ENCODE peak calls at places on chromosomes 13 and 19, in seven cellular contexts. One of them, this sample, is unnamed.

GRCh38 chr13:106593131-106593530 is 25.2 kb upstream of the ARGLU1 start:
- DNase-seq in erythroblast: no peak
- DNase-seq in H54: no peak
- DNase-seq in stimulated activated CD4-positive, alpha-beta T cell treated with anti-CD3 and anti-CD28 coated beads, Interleukin-2, amount 100 ng/mL, for 48 hours: no peak
- DNase-seq in HFF-Myc: no peak
- DNase-seq in HT1080: no peak
- DNase-seq in neural crest cell: no peak
- DNase-seq in this sample: no peak

GRCh38 chr19:53772943-53773342 is 51.2 kb downstream of the NLRP12 start:
- DNase-seq in erythroblast: peak; percentile 66
- DNase-seq in H54: peak; percentile 66
- DNase-seq in stimulated activated CD4-positive, alpha-beta T cell treated with anti-CD3 and anti-CD28 coated beads, Interleukin-2, amount 100 ng/mL, for 48 hours: peak; percentile 47
- DNase-seq in HFF-Myc: peak; percentile 30
- DNase-seq in HT1080: peak; percentile 12
- DNase-seq in neural crest cell: peak; percentile 66
- DNase-seq in this sample: peak; percentile 68

GRCh38 chr19:10390652-10391286 is 10.4 kb upstream of the TYK2 start:
- DNase-seq in erythroblast: peak; percentile 91
- DNase-seq in H54: peak; percentile 65
- DNase-seq in stimulated activated CD4-positive, alpha-beta T cell treated with anti-CD3 and anti-CD28 coated beads, Interleukin-2, amount 100 ng/mL, for 48 hours: peak; percentile 68
- DNase-seq in HFF-Myc: no peak
- DNase-seq in HT1080: peak; percentile 50
- DNase-seq in neural crest cell: peak; percentile 77
- DNase-seq in this sample: peak; percentile 77

GRCh38 chr19:41696402-41697197 is 8.5 kb upstream of the CEACAM7 start:
- DNase-seq in erythroblast: no peak
- DNase-seq in H54: no peak
- DNase-seq in stimulated activated CD4-positive, alpha-beta T cell treated with anti-CD3 and anti-CD28 coated beads, Interleukin-2, amount 100 ng/mL, for 48 hours: no peak
- DNase-seq in HFF-Myc: no peak
- DNase-seq in HT1080: no peak
- DNase-seq in neural crest cell: no peak
- DNase-seq in this sample: peak; percentile 12

GRCh38 chr13:50713849-50714248 is 129.6 kb downstream of the DLEU7 start:
- DNase-seq in erythroblast: no peak
- DNase-seq in H54: peak; percentile 6
- DNase-seq in stimulated activated CD4-positive, alpha-beta T cell treated with anti-CD3 and anti-CD28 coated beads, Interleukin-2, amount 100 ng/mL, for 48 hours: no peak
- DNase-seq in HFF-Myc: peak; percentile 37
- DNase-seq in HT1080: peak; percentile 97
- DNase-seq in neural crest cell: no peak
- DNase-seq in this sample: no peak

GRCh38 chr19:35977446-35978222 is 17.4 kb upstream of the SDHAF1 start:
- DNase-seq in erythroblast: no peak
- DNase-seq in H54: no peak
- DNase-seq in stimulated activated CD4-positive, alpha-beta T cell treated with anti-CD3 and anti-CD28 coated beads, Interleukin-2, amount 100 ng/mL, for 48 hours: peak; percentile 10
- DNase-seq in HFF-Myc: no peak
- DNase-seq in HT1080: peak; percentile 39
- DNase-seq in neural crest cell: no peak
- DNase-seq in this sample: peak; percentile 53

GRCh38 chr19:40005670-40006272 is 8.9 kb downstream of the ZNF546 start:
- DNase-seq in erythroblast: peak; percentile 43
- DNase-seq in H54: no peak
- DNase-seq in stimulated activated CD4-positive, alpha-beta T cell treated with anti-CD3 and anti-CD28 coated beads, Interleukin-2, amount 100 ng/mL, for 48 hours: no peak
- DNase-seq in HFF-Myc: no peak
- DNase-seq in HT1080: no peak
- DNase-seq in neural crest cell: no peak
- DNase-seq in this sample: no peak

GRCh38 chr13:42720116-42720857 is 61.1 kb upstream of the FAM216B start:
- DNase-seq in erythroblast: peak; percentile 9
- DNase-seq in H54: peak; percentile 2
- DNase-seq in stimulated activated CD4-positive, alpha-beta T cell treated with anti-CD3 and anti-CD28 coated beads, Interleukin-2, amount 100 ng/mL, for 48 hours: no peak
- DNase-seq in HFF-Myc: peak; percentile 82
- DNase-seq in HT1080: peak; percentile 93
- DNase-seq in neural crest cell: no peak
- DNase-seq in this sample: peak; percentile 91

GRCh38 chr19:54952591-54953344 is 5.4 kb upstream of the NLRP7 start:
- DNase-seq in erythroblast: no peak
- DNase-seq in H54: peak; percentile 71
- DNase-seq in stimulated activated CD4-positive, alpha-beta T cell treated with anti-CD3 and anti-CD28 coated beads, Interleukin-2, amount 100 ng/mL, for 48 hours: no peak
- DNase-seq in HFF-Myc: no peak
- DNase-seq in HT1080: peak; percentile 67
- DNase-seq in neural crest cell: no peak
- DNase-seq in this sample: no peak

GRCh38 chr13:45219938-45220375 is 19.1 kb upstream of the KCTD4 start:
- DNase-seq in erythroblast: no peak
- DNase-seq in H54: no peak
- DNase-seq in stimulated activated CD4-positive, alpha-beta T cell treated with anti-CD3 and anti-CD28 coated beads, Interleukin-2, amount 100 ng/mL, for 48 hours: no peak
- DNase-seq in HFF-Myc: peak; percentile 79
- DNase-seq in HT1080: peak; percentile 92
- DNase-seq in neural crest cell: no peak
- DNase-seq in this sample: peak; percentile 5

GRCh38 chr13:75178436-75178835 is 303.5 kb downstream of the TBC1D4 start:
- DNase-seq in erythroblast: no peak
- DNase-seq in H54: no peak
- DNase-seq in stimulated activated CD4-positive, alpha-beta T cell treated with anti-CD3 and anti-CD28 coated beads, Interleukin-2, amount 100 ng/mL, for 48 hours: no peak
- DNase-seq in HFF-Myc: no peak
- DNase-seq in HT1080: no peak
- DNase-seq in neural crest cell: no peak
- DNase-seq in this sample: no peak

GRCh38 chr19:41701401-41702075 is 6.9 kb upstream of the CEACAM5 start:
- DNase-seq in erythroblast: peak; percentile 7
- DNase-seq in H54: peak; percentile 35
- DNase-seq in stimulated activated CD4-positive, alpha-beta T cell treated with anti-CD3 and anti-CD28 coated beads, Interleukin-2, amount 100 ng/mL, for 48 hours: no peak
- DNase-seq in HFF-Myc: no peak
- DNase-seq in HT1080: no peak
- DNase-seq in neural crest cell: no peak
- DNase-seq in this sample: peak; percentile 68

GRCh38 chr19:49956113-49956491 is 4.9 kb downstream of the SIGLEC11 start:
- DNase-seq in erythroblast: no peak
- DNase-seq in H54: no peak
- DNase-seq in stimulated activated CD4-positive, alpha-beta T cell treated with anti-CD3 and anti-CD28 coated beads, Interleukin-2, amount 100 ng/mL, for 48 hours: no peak
- DNase-seq in HFF-Myc: no peak
- DNase-seq in HT1080: no peak
- DNase-seq in neural crest cell: no peak
- DNase-seq in this sample: no peak

GRCh38 chr13:27043013-27043412 is 128.6 kb downstream of the USP12 start:
- DNase-seq in erythroblast: peak; percentile 52
- DNase-seq in H54: peak; percentile 67
- DNase-seq in stimulated activated CD4-positive, alpha-beta T cell treated with anti-CD3 and anti-CD28 coated beads, Interleukin-2, amount 100 ng/mL, for 48 hours: no peak
- DNase-seq in HFF-Myc: peak; percentile 96
- DNase-seq in HT1080: peak; percentile 96
- DNase-seq in neural crest cell: no peak
- DNase-seq in this sample: peak; percentile 98

GRCh38 chr19:1833540-1833939 is 14.7 kb downstream of the REXO1 start:
- DNase-seq in erythroblast: no peak
- DNase-seq in H54: no peak
- DNase-seq in stimulated activated CD4-positive, alpha-beta T cell treated with anti-CD3 and anti-CD28 coated beads, Interleukin-2, amount 100 ng/mL, for 48 hours: no peak
- DNase-seq in HFF-Myc: no peak
- DNase-seq in HT1080: no peak
- DNase-seq in neural crest cell: no peak
- DNase-seq in this sample: no peak

GRCh38 chr13:113623491-113624234 is 34.3 kb downstream of the ATP4B start:
- DNase-seq in erythroblast: peak; percentile 44
- DNase-seq in H54: peak; percentile 48
- DNase-seq in stimulated activated CD4-positive, alpha-beta T cell treated with anti-CD3 and anti-CD28 coated beads, Interleukin-2, amount 100 ng/mL, for 48 hours: no peak
- DNase-seq in HFF-Myc: no peak
- DNase-seq in HT1080: no peak
- DNase-seq in neural crest cell: peak; percentile 14
- DNase-seq in this sample: no peak

GRCh38 chr13:48653074-48654054 is at the start of gene CYSLTR2:
- DNase-seq in erythroblast: no peak
- DNase-seq in H54: no peak
- DNase-seq in stimulated activated CD4-positive, alpha-beta T cell treated with anti-CD3 and anti-CD28 coated beads, Interleukin-2, amount 100 ng/mL, for 48 hours: peak; percentile 1
- DNase-seq in HFF-Myc: peak; percentile 56
- DNase-seq in HT1080: peak; percentile 67
- DNase-seq in neural crest cell: no peak
- DNase-seq in this sample: peak; percentile 40

GRCh38 chr19:9498183-9498902 is at the start of gene ZNF560:
- DNase-seq in erythroblast: peak; percentile 8
- DNase-seq in H54: no peak
- DNase-seq in stimulated activated CD4-positive, alpha-beta T cell treated with anti-CD3 and anti-CD28 coated beads, Interleukin-2, amount 100 ng/mL, for 48 hours: peak; percentile 3
- DNase-seq in HFF-Myc: no peak
- DNase-seq in HT1080: peak; percentile 38
- DNase-seq in neural crest cell: no peak
- DNase-seq in this sample: peak; percentile 7

GRCh38 chr19:10927691-10928562 is 512 bp downstream of the YIPF2 start:
- DNase-seq in erythroblast: peak; percentile 57
- DNase-seq in H54: no peak
- DNase-seq in stimulated activated CD4-positive, alpha-beta T cell treated with anti-CD3 and anti-CD28 coated beads, Interleukin-2, amount 100 ng/mL, for 48 hours: no peak
- DNase-seq in HFF-Myc: no peak
- DNase-seq in HT1080: no peak
- DNase-seq in neural crest cell: no peak
- DNase-seq in this sample: peak; percentile 32

GRCh38 chr19:7515471-7516226 is at the start of gene ZNF358:
- DNase-seq in erythroblast: peak; percentile 50
- DNase-seq in H54: peak; percentile 91
- DNase-seq in stimulated activated CD4-positive, alpha-beta T cell treated with anti-CD3 and anti-CD28 coated beads, Interleukin-2, amount 100 ng/mL, for 48 hours: no peak
- DNase-seq in HFF-Myc: no peak
- DNase-seq in HT1080: peak; percentile 33
- DNase-seq in neural crest cell: peak; percentile 71
- DNase-seq in this sample: peak; percentile 82

GRCh38 chr13:71514900-71515598 is 352.0 kb downstream of the DACH1 start:
- DNase-seq in erythroblast: no peak
- DNase-seq in H54: no peak
- DNase-seq in stimulated activated CD4-positive, alpha-beta T cell treated with anti-CD3 and anti-CD28 coated beads, Interleukin-2, amount 100 ng/mL, for 48 hours: no peak
- DNase-seq in HFF-Myc: no peak
- DNase-seq in HT1080: no peak
- DNase-seq in neural crest cell: no peak
- DNase-seq in this sample: no peak

GRCh38 chr13:39952244-39953233 is 297.1 kb downstream of the COG6 start:
- DNase-seq in erythroblast: no peak
- DNase-seq in H54: no peak
- DNase-seq in stimulated activated CD4-positive, alpha-beta T cell treated with anti-CD3 and anti-CD28 coated beads, Interleukin-2, amount 100 ng/mL, for 48 hours: no peak
- DNase-seq in HFF-Myc: peak; percentile 77
- DNase-seq in HT1080: peak; percentile 26
- DNase-seq in neural crest cell: no peak
- DNase-seq in this sample: peak; percentile 29

GRCh38 chr13:97726664-97727235 is 226.7 kb upstream of the IPO5 start:
- DNase-seq in erythroblast: no peak
- DNase-seq in H54: no peak
- DNase-seq in stimulated activated CD4-positive, alpha-beta T cell treated with anti-CD3 and anti-CD28 coated beads, Interleukin-2, amount 100 ng/mL, for 48 hours: no peak
- DNase-seq in HFF-Myc: no peak
- DNase-seq in HT1080: no peak
- DNase-seq in neural crest cell: no peak
- DNase-seq in this sample: no peak

GRCh38 chr19:1161716-1162115 is 12.4 kb downstream of the SBNO2 start:
- DNase-seq in erythroblast: no peak
- DNase-seq in H54: peak; percentile 76
- DNase-seq in stimulated activated CD4-positive, alpha-beta T cell treated with anti-CD3 and anti-CD28 coated beads, Interleukin-2, amount 100 ng/mL, for 48 hours: no peak
- DNase-seq in HFF-Myc: no peak
- DNase-seq in HT1080: no peak
- DNase-seq in neural crest cell: no peak
- DNase-seq in this sample: peak; percentile 37

GRCh38 chr19:33819875-33820781 is 23.5 kb downstream of the KCTD15 start:
- DNase-seq in erythroblast: peak; percentile 81
- DNase-seq in H54: no peak
- DNase-seq in stimulated activated CD4-positive, alpha-beta T cell treated with anti-CD3 and anti-CD28 coated beads, Interleukin-2, amount 100 ng/mL, for 48 hours: peak; percentile 63
- DNase-seq in HFF-Myc: no peak
- DNase-seq in HT1080: peak; percentile 91
- DNase-seq in neural crest cell: peak; percentile 48
- DNase-seq in this sample: no peak

GRCh38 chr13:51370116-51370515 is 30.6 kb downstream of the SERPINE3 start:
- DNase-seq in erythroblast: no peak
- DNase-seq in H54: no peak
- DNase-seq in stimulated activated CD4-positive, alpha-beta T cell treated with anti-CD3 and anti-CD28 coated beads, Interleukin-2, amount 100 ng/mL, for 48 hours: no peak
- DNase-seq in HFF-Myc: no peak
- DNase-seq in HT1080: no peak
- DNase-seq in neural crest cell: no peak
- DNase-seq in this sample: no peak

GRCh38 chr13:40331802-40332201 is 334.6 kb downstream of the FOXO1 start:
- DNase-seq in erythroblast: no peak
- DNase-seq in H54: no peak
- DNase-seq in stimulated activated CD4-positive, alpha-beta T cell treated with anti-CD3 and anti-CD28 coated beads, Interleukin-2, amount 100 ng/mL, for 48 hours: no peak
- DNase-seq in HFF-Myc: no peak
- DNase-seq in HT1080: no peak
- DNase-seq in neural crest cell: no peak
- DNase-seq in this sample: no peak

GRCh38 chr13:20492641-20493040 is 33.0 kb downstream of the CRYL1 start:
- DNase-seq in erythroblast: peak; percentile 44
- DNase-seq in H54: peak; percentile 30
- DNase-seq in stimulated activated CD4-positive, alpha-beta T cell treated with anti-CD3 and anti-CD28 coated beads, Interleukin-2, amount 100 ng/mL, for 48 hours: peak; percentile 39
- DNase-seq in HFF-Myc: no peak
- DNase-seq in HT1080: no peak
- DNase-seq in neural crest cell: peak; percentile 35
- DNase-seq in this sample: peak; percentile 76

GRCh38 chr19:18254546-18255500 is 19.4 kb downstream of the IQCN start:
- DNase-seq in erythroblast: no peak
- DNase-seq in H54: no peak
- DNase-seq in stimulated activated CD4-positive, alpha-beta T cell treated with anti-CD3 and anti-CD28 coated beads, Interleukin-2, amount 100 ng/mL, for 48 hours: no peak
- DNase-seq in HFF-Myc: no peak
- DNase-seq in HT1080: no peak
- DNase-seq in neural crest cell: no peak
- DNase-seq in this sample: peak; percentile 82

GRCh38 chr19:6222884-6223283 is 56.9 kb downstream of the MLLT1 start:
- DNase-seq in erythroblast: no peak
- DNase-seq in H54: no peak
- DNase-seq in stimulated activated CD4-positive, alpha-beta T cell treated with anti-CD3 and anti-CD28 coated beads, Interleukin-2, amount 100 ng/mL, for 48 hours: no peak
- DNase-seq in HFF-Myc: no peak
- DNase-seq in HT1080: no peak
- DNase-seq in neural crest cell: no peak
- DNase-seq in this sample: no peak

GRCh38 chr19:23055501-23055900 is 52.5 kb upstream of the ZNF728 start:
- DNase-seq in erythroblast: no peak
- DNase-seq in H54: no peak
- DNase-seq in stimulated activated CD4-positive, alpha-beta T cell treated with anti-CD3 and anti-CD28 coated beads, Interleukin-2, amount 100 ng/mL, for 48 hours: no peak
- DNase-seq in HFF-Myc: no peak
- DNase-seq in HT1080: no peak
- DNase-seq in neural crest cell: no peak
- DNase-seq in this sample: no peak

GRCh38 chr19:34416021-34416545 is 11.9 kb downstream of the PDCD2L start:
- DNase-seq in erythroblast: no peak
- DNase-seq in H54: no peak
- DNase-seq in stimulated activated CD4-positive, alpha-beta T cell treated with anti-CD3 and anti-CD28 coated beads, Interleukin-2, amount 100 ng/mL, for 48 hours: no peak
- DNase-seq in HFF-Myc: peak; percentile 9
- DNase-seq in HT1080: no peak
- DNase-seq in neural crest cell: no peak
- DNase-seq in this sample: no peak

GRCh38 chr19:4360641-4361151 is 17.3 kb downstream of the MPND start:
- DNase-seq in erythroblast: no peak
- DNase-seq in H54: no peak
- DNase-seq in stimulated activated CD4-positive, alpha-beta T cell treated with anti-CD3 and anti-CD28 coated beads, Interleukin-2, amount 100 ng/mL, for 48 hours: no peak
- DNase-seq in HFF-Myc: no peak
- DNase-seq in HT1080: no peak
- DNase-seq in neural crest cell: no peak
- DNase-seq in this sample: no peak

GRCh38 chr19:11479470-11480080 is 1.3 kb downstream of the ELAVL3 start:
- DNase-seq in erythroblast: peak; percentile 59
- DNase-seq in H54: no peak
- DNase-seq in stimulated activated CD4-positive, alpha-beta T cell treated with anti-CD3 and anti-CD28 coated beads, Interleukin-2, amount 100 ng/mL, for 48 hours: peak; percentile 33
- DNase-seq in HFF-Myc: no peak
- DNase-seq in HT1080: no peak
- DNase-seq in neural crest cell: peak; percentile 76
- DNase-seq in this sample: peak; percentile 75

GRCh38 chr19:11587973-11588631 is 9.2 kb upstream of the ZNF627 start:
- DNase-seq in erythroblast: no peak
- DNase-seq in H54: peak; percentile 24
- DNase-seq in stimulated activated CD4-positive, alpha-beta T cell treated with anti-CD3 and anti-CD28 coated beads, Interleukin-2, amount 100 ng/mL, for 48 hours: no peak
- DNase-seq in HFF-Myc: no peak
- DNase-seq in HT1080: no peak
- DNase-seq in neural crest cell: no peak
- DNase-seq in this sample: peak; percentile 64

GRCh38 chr13:100209857-100210580 is 121.1 kb downstream of the PCCA start:
- DNase-seq in erythroblast: no peak
- DNase-seq in H54: peak; percentile 30
- DNase-seq in stimulated activated CD4-positive, alpha-beta T cell treated with anti-CD3 and anti-CD28 coated beads, Interleukin-2, amount 100 ng/mL, for 48 hours: no peak
- DNase-seq in HFF-Myc: peak; percentile 37
- DNase-seq in HT1080: peak; percentile 83
- DNase-seq in neural crest cell: no peak
- DNase-seq in this sample: no peak

GRCh38 chr13:96089749-96090239 is at the start of gene HS6ST3:
- DNase-seq in erythroblast: no peak
- DNase-seq in H54: no peak
- DNase-seq in stimulated activated CD4-positive, alpha-beta T cell treated with anti-CD3 and anti-CD28 coated beads, Interleukin-2, amount 100 ng/mL, for 48 hours: no peak
- DNase-seq in HFF-Myc: no peak
- DNase-seq in HT1080: peak; percentile 34
- DNase-seq in neural crest cell: peak; percentile 20
- DNase-seq in this sample: peak; percentile 68

GRCh38 chr19:43300876-43301765 is 31.8 kb upstream of the PSG9 start:
- DNase-seq in erythroblast: no peak
- DNase-seq in H54: no peak
- DNase-seq in stimulated activated CD4-positive, alpha-beta T cell treated with anti-CD3 and anti-CD28 coated beads, Interleukin-2, amount 100 ng/mL, for 48 hours: no peak
- DNase-seq in HFF-Myc: no peak
- DNase-seq in HT1080: peak; percentile 87
- DNase-seq in neural crest cell: no peak
- DNase-seq in this sample: no peak

This sample was measured in DMS53.